ENCODE peak calls at places on chromosome 17, in five cellular contexts. K is BJ, Y is A172, A is Kasumi-1, L is Peyer's patch. M is an unnamed sample.
A peak's percentile ranks its signal among the peaks of the same experiment; 100 is the strongest.

GRCh38 chr17:80413771-80414507 is 1.0 kb upstream of the ENDOV start:
- DNase-seq in Y (no peak), A (no peak), K (no peak), L (no peak), M (no peak)

GRCh38 chr17:9475259-9475658 is 100.4 kb downstream of the STX8 start:
- DNase-seq in Y (no peak), A (no peak), K (no peak), L (no peak), M (peak; percentile 20)

GRCh38 chr17:8837438-8838075 is 29.9 kb downstream of the PIK3R6 start:
- DNase-seq in L (no peak), K (no peak), A (no peak), Y (peak; percentile 23), M (no peak)

GRCh38 chr17:63282455-63282854 is 163.7 kb downstream of the CYB561 start:
- DNase-seq in L (no peak), A (no peak), K (no peak), Y (no peak), M (no peak)

GRCh38 chr17:71919896-71920295 is 200.9 kb upstream of the SOX9 start:
- DNase-seq in A (no peak), K (no peak), Y (no peak), L (no peak), M (no peak)

GRCh38 chr17:78125138-78125913 is 3.2 kb downstream of the TMC6 start:
- DNase-seq in K (no peak), L (peak; percentile 59), A (peak; percentile 41), Y (no peak), M (no peak)

GRCh38 chr17:42135664-42136653 is 13.4 kb downstream of the HSPB9 start:
- DNase-seq in L (peak; percentile 66), K (no peak), A (peak; percentile 53), Y (peak; percentile 90), M (peak; percentile 44)

GRCh38 chr17:45394913-45395568 is 37.6 kb downstream of the ARHGAP27 start:
- DNase-seq in L (peak; percentile 40), Y (peak; percentile 67), K (peak; percentile 27), A (peak; percentile 80), M (peak; percentile 90)

GRCh38 chr17:8126306-8127066 is 2.6 kb upstream of the HES7 start:
- DNase-seq in L (no peak), A (peak; percentile 30), K (no peak), Y (peak; percentile 23), M (peak; percentile 74)

GRCh38 chr17:9192010-9192409 is 170.7 kb downstream of the NTN1 start:
- DNase-seq in Y (no peak), L (no peak), K (no peak), A (no peak), M (no peak)

GRCh38 chr17:42402121-42402516 is 13.9 kb upstream of the STAT3 start:
- DNase-seq in A (no peak), K (no peak), Y (no peak), L (no peak), M (no peak)

GRCh38 chr17:7881655-7882054 is 6.9 kb upstream of the CHD3 start:
- DNase-seq in A (peak; percentile 12), Y (no peak), L (no peak), K (no peak), M (no peak)

GRCh38 chr17:40560592-40561293 is 4.5 kb downstream of the CCR7 start:
- DNase-seq in Y (peak; percentile 49), K (no peak), L (peak; percentile 88), A (peak; percentile 37), M (peak; percentile 89)

GRCh38 chr17:55398689-55399088 is 22.9 kb downstream of the MMD start:
- DNase-seq in L (no peak), Y (peak; percentile 21), K (no peak), A (no peak), M (no peak)

GRCh38 chr17:68094481-68095078 is 59.0 kb downstream of the KPNA2 start:
- DNase-seq in L (no peak), Y (no peak), A (no peak), K (no peak), M (no peak)

GRCh38 chr17:9116311-9116820 is 95.1 kb downstream of the NTN1 start:
- DNase-seq in A (no peak), Y (no peak), K (no peak), L (no peak), M (no peak)

GRCh38 chr17:1621273-1621954 is 7.2 kb downstream of the SLC43A2 start:
- DNase-seq in A (no peak), Y (no peak), L (no peak), K (no peak), M (no peak)

GRCh38 chr17:36136439-36136838 is 32.8 kb downstream of the CCL4 start:
- DNase-seq in Y (no peak), A (no peak), L (no peak), K (no peak), M (no peak)

GRCh38 chr17:21211825-21212479 is 2.0 kb downstream of the TMEM11 start:
- DNase-seq in K (no peak), A (no peak), Y (no peak), L (no peak), M (no peak)

GRCh38 chr17:50661795-50662391 is 27.2 kb downstream of the ABCC3 start:
- DNase-seq in K (peak; percentile 78), L (no peak), A (no peak), Y (peak; percentile 99), M (peak; percentile 65)

M was measured in OCI-M1.